ENCODE peak calls at places on chromosomes 13 and 19, in eight cellular contexts. Y is HCT116; U is stimulated activated naive CD8-positive, alpha-beta T cell treated with anti-CD3 and anti-CD28 coated beads, Interleukin-15, amount 100 ng/mL, for 72 hours; E is iPS DF 19.7; W is GM18507; J is WTC11; C is skeletal muscle cell; Z is body of pancreas. I is an unnamed sample.
A peak's percentile ranks its signal among the peaks of the same experiment; 100 is the strongest.

GRCh38 chr19:48963371-48964204 is 1.5 kb upstream of the FTL start:
- DNase-seq in Y (no peak), U (peak; percentile 69), E (no peak), W (no peak), J (peak; percentile 75), C (no peak), Z (peak; percentile 76), I (no peak)

GRCh38 chr13:35768551-35768950 is 292.1 kb upstream of the MAB21L1 start:
- DNase-seq in Y (no peak), U (no peak), E (no peak), W (no peak), J (no peak), C (peak; percentile 71), Z (no peak), I (no peak)

GRCh38 chr19:31402931-31403330 is 53.7 kb upstream of the TSHZ3 start:
- DNase-seq in Y (no peak), U (no peak), E (no peak), W (no peak), J (no peak), C (no peak), Z (no peak), I (no peak)

GRCh38 chr13:45696610-45697226 is 5.4 kb upstream of the CBY2 start:
- DNase-seq in Y (no peak), U (no peak), E (no peak), W (no peak), J (no peak), C (no peak), Z (no peak), I (no peak)

GRCh38 chr19:20664917-20665781 is 3.8 kb upstream of the ZNF626 start:
- DNase-seq in Y (no peak), U (no peak), E (no peak), W (no peak), J (peak; percentile 37), C (no peak), Z (no peak), I (no peak)

GRCh38 chr13:48220592-48221300 is 12.3 kb upstream of the ITM2B start:
- DNase-seq in Y (no peak), U (peak; percentile 21), E (no peak), W (no peak), J (no peak), C (no peak), Z (no peak), I (no peak)

GRCh38 chr19:49811328-49811727 is 1.8 kb downstream of the FUZ start:
- DNase-seq in Y (no peak), U (no peak), E (no peak), W (no peak), J (no peak), C (no peak), Z (no peak), I (no peak)

GRCh38 chr19:48363500-48363809 is 285 bp downstream of the TMEM143 start:
- DNase-seq in Y (no peak), U (no peak), E (no peak), W (no peak), J (no peak), C (no peak), Z (no peak), I (no peak)

GRCh38 chr19:49472936-49473335 is 1.1 kb upstream of the FLT3LG start:
- DNase-seq in Y (no peak), U (no peak), E (no peak), W (no peak), J (no peak), C (no peak), Z (no peak), I (no peak)

GRCh38 chr13:89737051-89737450 is 1610.4 kb upstream of the MIR17HG start:
- DNase-seq in Y (no peak), U (no peak), E (no peak), W (no peak), J (no peak), C (no peak), Z (no peak), I (no peak)

GRCh38 chr19:41297628-41298326 is 12.2 kb upstream of the CCDC97 start:
- DNase-seq in Y (no peak), U (no peak), E (no peak), W (peak; percentile 69), J (no peak), C (no peak), Z (peak; percentile 43), I (no peak)

GRCh38 chr19:6610934-6611370 is 20.0 kb upstream of the CD70 start:
- DNase-seq in Y (peak; percentile 40), U (no peak), E (no peak), W (no peak), J (no peak), C (peak; percentile 72), Z (no peak), I (no peak)

GRCh38 chr19:6396305-6396704 is 3.3 kb upstream of the GTF2F1 start:
- DNase-seq in Y (no peak), U (no peak), E (no peak), W (no peak), J (no peak), C (no peak), Z (no peak), I (no peak)

GRCh38 chr19:29232315-29232852 is 19.4 kb upstream of the UQCRFS1 start:
- DNase-seq in Y (no peak), U (no peak), E (no peak), W (no peak), J (no peak), C (no peak), Z (no peak), I (no peak)

GRCh38 chr19:6235031-6235951 is 44.5 kb downstream of the MLLT1 start:
- DNase-seq in Y (no peak), U (no peak), E (no peak), W (no peak), J (no peak), C (no peak), Z (no peak), I (no peak)

GRCh38 chr19:48999481-49000325 is 6.0 kb downstream of the RUVBL2 start:
- DNase-seq in Y (no peak), U (peak; percentile 52), E (no peak), W (no peak), J (peak; percentile 89), C (no peak), Z (peak; percentile 54), I (peak; percentile 43)

GRCh38 chr13:48334534-48335127 is 31.1 kb downstream of the RB1 start:
- DNase-seq in Y (peak; percentile 19), U (no peak), E (no peak), W (no peak), J (no peak), C (no peak), Z (no peak), I (no peak)

GRCh38 chr13:100646030-100646673 is 28.4 kb downstream of the TMTC4 start:
- DNase-seq in Y (peak; percentile 15), U (no peak), E (peak; percentile 17), W (no peak), J (peak; percentile 55), C (peak; percentile 12), Z (no peak), I (no peak)

I was measured in AG04450.